ENCODE peak calls at places on chromosome 15, in five cellular contexts. I is GM12878, E is K562, L is HepG2, S is SK-N-SH. P is an unnamed sample.

GRCh38 chr15:47607750-47608149 is 109.6 kb upstream of the SEMA6D start:
- DNase-seq in I (no peak), E (no peak), L (no peak), S (peak; percentile 33), P (no peak)

GRCh38 chr15:48559270-48559669 is 86.2 kb downstream of the FBN1 start:
- DNase-seq in I (no peak), E (no peak), L (no peak), S (no peak), P (no peak)

GRCh38 chr15:70171224-70171886 is 73.6 kb upstream of the TLE3 start:
- DNase-seq in I (no peak), E (peak; percentile 36), L (no peak), S (peak; percentile 59), P (no peak)

GRCh38 chr15:65680544-65680943 is 58.8 kb downstream of the SLC24A1 start:
- DNase-seq in I (no peak), E (no peak), L (no peak), S (no peak), P (no peak)

GRCh38 chr15:35397027-35397426 is 148.9 kb downstream of the DPH6 start:
- DNase-seq in I (no peak), E (no peak), L (no peak), S (no peak), P (no peak)

GRCh38 chr15:74978077-74978476 is 17.3 kb upstream of the SCAMP5 start:
- DNase-seq in I (no peak), E (no peak), L (no peak), S (no peak), P (no peak)

GRCh38 chr15:70004826-70005225 is 92.9 kb downstream of the TLE3 start:
- DNase-seq in I (no peak), E (no peak), L (no peak), S (no peak), P (no peak)

GRCh38 chr15:80739919-80740318 is 39.3 kb upstream of the CEMIP start:
- DNase-seq in I (no peak), E (no peak), L (no peak), S (no peak), P (peak; percentile 12)

GRCh38 chr15:23516866-23517265 is 48.6 kb upstream of the MKRN3 start:
- DNase-seq in I (no peak), E (no peak), L (no peak), S (no peak), P (no peak)

GRCh38 chr15:69143756-69144436 is 16.5 kb upstream of the GLCE start:
- DNase-seq in I (no peak), E (no peak), L (no peak), S (no peak), P (no peak)

GRCh38 chr15:79243723-79244122 is 38.8 kb upstream of the ANKRD34C start:
- DNase-seq in I (no peak), E (no peak), L (no peak), S (no peak), P (no peak)

GRCh38 chr15:62165029-62165792 is at the start of gene C2CD4B:
- DNase-seq in I (no peak), E (peak; percentile 9), L (no peak), S (peak; percentile 58), P (no peak)

GRCh38 chr15:61748529-61748928 is 311.7 kb downstream of the VPS13C start:
- DNase-seq in I (no peak), E (no peak), L (no peak), S (no peak), P (no peak)

GRCh38 chr15:70563561-70564095 is 199.7 kb downstream of the UACA start:
- DNase-seq in I (no peak), E (no peak), L (no peak), S (no peak), P (no peak)

GRCh38 chr15:48285329-48286214 is 45.7 kb upstream of the DUT start:
- DNase-seq in I (peak; percentile 38), E (peak; percentile 72), L (peak; percentile 58), S (peak; percentile 61), P (peak; percentile 24)

GRCh38 chr15:62786123-62786825 is 256.3 kb upstream of the TPM1 start:
- DNase-seq in I (no peak), E (no peak), L (no peak), S (no peak), P (no peak)

GRCh38 chr15:89402406-89402805 is 67.8 kb upstream of the POLG start:
- DNase-seq in I (no peak), E (no peak), L (no peak), S (no peak), P (no peak)

GRCh38 chr15:90099072-90099867 is 3.0 kb downstream of the IDH2 start:
- DNase-seq in I (no peak), E (no peak), L (no peak), S (no peak), P (no peak)

GRCh38 chr15:89812126-89812846 is 2.4 kb downstream of the ANPEP start:
- DNase-seq in I (no peak), E (no peak), L (peak; percentile 56), S (peak; percentile 36), P (peak; percentile 79)

GRCh38 chr15:56968256-56968655 is 49.8 kb downstream of the TCF12 start:
- DNase-seq in I (no peak), E (no peak), L (no peak), S (no peak), P (no peak)

GRCh38 chr15:80059786-80060489 is 462 bp downstream of the ZFAND6 start:
- DNase-seq in I (no peak), E (peak; percentile 83), L (peak; percentile 24), S (peak; percentile 92), P (no peak)

GRCh38 chr15:62445244-62445643 is 280.2 kb upstream of the C2CD4B start:
- DNase-seq in I (no peak), E (no peak), L (no peak), S (no peak), P (no peak)

GRCh38 chr15:91100561-91101355 is 701 bp downstream of the SV2B start:
- DNase-seq in I (no peak), E (no peak), L (no peak), S (peak; percentile 37), P (no peak)
- H3K27me3 ChIP-seq in I (peaks cover 15% of the 10 kb centered on the region), E (peaks cover 33% of the 10 kb centered on the region), L (peaks cover 49% of the 10 kb centered on the region), S (peaks cover 41% of the 10 kb centered on the region), P (peaks cover 54% of the 10 kb centered on the region)

GRCh38 chr15:78065973-78066946 is 11.3 kb downstream of the TBC1D2B start:
- DNase-seq in I (peak; percentile 81), E (no peak), L (no peak), S (no peak), P (no peak)

GRCh38 chr15:78063966-78064365 is 13.5 kb downstream of the TBC1D2B start:
- DNase-seq in I (no peak), E (no peak), L (no peak), S (no peak), P (no peak)

GRCh38 chr15:78064544-78064943 is 13.0 kb downstream of the TBC1D2B start:
- DNase-seq in I (no peak), E (no peak), L (no peak), S (no peak), P (no peak)

GRCh38 chr15:78067328-78068241 is 9.9 kb downstream of the TBC1D2B start:
- DNase-seq in I (no peak), E (no peak), L (no peak), S (peak; percentile 77), P (no peak)

GRCh38 chr15:78065284-78065872 is 12.1 kb downstream of the TBC1D2B start:
- DNase-seq in I (no peak), E (no peak), L (peak; percentile 99), S (no peak), P (no peak)
- H3K27ac ChIP-seq in I (peak overlapping the region; percentile 89), E (no peak overlapping the region), L (peak overlapping the region; percentile 73), S (peak overlapping the region; percentile 99), P (peak overlapping the region; percentile 64)

DNA sequence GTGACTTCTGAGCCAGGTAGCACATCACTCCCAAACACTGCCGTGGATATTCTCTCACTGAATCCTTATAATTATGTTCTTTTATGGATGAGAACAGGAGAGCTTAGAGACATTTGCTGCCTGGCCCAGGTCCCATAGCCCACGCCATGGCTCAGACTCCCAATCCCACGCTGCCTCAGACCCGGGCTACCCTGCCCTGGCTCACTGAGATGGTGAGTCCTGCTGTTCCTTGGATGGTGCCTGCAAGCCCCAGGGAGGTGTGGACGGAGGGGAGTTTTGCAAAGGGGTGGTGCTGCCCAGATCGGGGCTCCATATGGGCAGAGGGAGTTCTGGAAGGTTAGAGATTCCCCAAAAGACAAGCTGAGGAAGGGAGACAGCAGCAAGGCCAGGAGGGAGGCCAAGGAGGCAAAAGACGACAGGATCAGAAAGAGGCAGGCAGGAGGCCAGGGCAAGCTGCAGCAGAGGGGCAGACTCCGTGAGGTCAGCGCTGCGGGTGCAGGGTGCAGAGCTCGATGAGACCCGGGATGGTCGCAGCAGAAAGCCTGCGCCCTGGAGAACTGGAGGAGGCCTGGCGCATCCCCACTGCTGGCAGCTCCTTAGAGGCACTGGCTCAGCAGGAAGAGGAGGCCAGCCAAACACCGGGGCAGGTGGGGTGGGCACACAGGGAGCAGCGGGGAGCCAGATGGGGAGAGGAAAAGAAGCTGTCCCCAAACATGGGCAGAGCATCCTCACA is 95.7 kb upstream of the ALDH1A3 start:
- DNase-seq in I (no peak), E (no peak), L (no peak), S (no peak), P (no peak)
- TF ChIP-seq GABPA in I (no peak), E (no peak), L (no peak), S (no peak), P (no peak)

GRCh38 chr15:33468740-33469139 is 158.0 kb downstream of the RYR3 start:
- DNase-seq in I (no peak), E (no peak), L (no peak), S (no peak), P (no peak)
- H3K27me3 ChIP-seq in I (no peaks in the 10 kb centered on the region), E (no peaks in the 10 kb centered on the region), L (no peaks in the 10 kb centered on the region), S (no peaks in the 10 kb centered on the region), P (no peaks in the 10 kb centered on the region)

GRCh38 chr15:52658955-52659354 is 20.2 kb downstream of the ATOSA start:
- DNase-seq in I (peak; percentile 71), E (no peak), L (no peak), S (no peak), P (no peak)
- H3K27ac ChIP-seq in I (peak overlapping the region; percentile 38), E (no peak overlapping the region), L (no peak overlapping the region), S (no peak overlapping the region), P (no peak overlapping the region)

GRCh38 chr15:42457445-42458442 is 33.2 kb downstream of the ZNF106 start:
- DNase-seq in I (peak; percentile 45), E (no peak), L (no peak), S (peak; percentile 42), P (no peak)
- TF ChIP-seq GABPA in I (no peak), E (no peak), L (no peak), S (no peak), P (no peak)

GRCh38 chr15:77734306-77734705 is 101.6 kb upstream of the LINGO1 start:
- DNase-seq in I (no peak), E (peak; percentile 41), L (no peak), S (no peak), P (no peak)
- H3K27me3 ChIP-seq in I (no peaks in the 10 kb centered on the region), E (no peaks in the 10 kb centered on the region), L (peaks cover 10% of the 10 kb centered on the region), S (peaks cover 17% of the 10 kb centered on the region), P (no peaks in the 10 kb centered on the region)

DNA sequence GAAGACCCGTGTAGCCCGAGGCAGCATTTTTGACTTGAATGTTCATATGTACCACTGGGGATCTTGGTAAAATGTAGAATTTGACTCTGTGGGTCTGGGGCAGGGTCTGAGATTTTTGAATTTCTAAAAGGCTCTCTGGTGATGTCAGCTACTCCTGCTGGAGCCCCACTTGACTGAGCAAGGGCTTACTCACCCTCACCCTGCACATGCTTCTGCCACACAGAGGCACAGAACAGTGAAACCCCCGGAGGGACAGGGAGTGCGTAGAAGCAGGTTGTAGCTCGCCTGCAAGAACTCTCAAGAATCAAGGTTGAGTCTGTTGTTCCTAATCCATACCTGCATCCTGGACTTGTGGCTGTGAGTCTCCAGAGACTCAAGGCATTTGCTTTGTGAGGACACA is 41.1 kb downstream of the SLCO3A1 start:
- DNase-seq in I (no peak), E (no peak), L (no peak), S (no peak), P (no peak)
- H3K27ac ChIP-seq in I (no peak overlapping the region), E (no peak overlapping the region), L (no peak overlapping the region), S (no peak overlapping the region), P (no peak overlapping the region)